ENCODE peak calls at places on chromosomes 1 and 21, in eight cellular contexts. M, F, O, S, Y, Q, C and H are unnamed samples.

GRCh38 chr1:180881806-180882509 is 30.7 kb upstream of the KIAA1614 start:
- DNase-seq in M (no peak), F (no peak), O (no peak), S (no peak), Y (no peak), Q (no peak), C (no peak), H (no peak)

GRCh38 chr1:156926175-156926574 is 5.7 kb downstream of the LRRC71 start:
- DNase-seq in M (no peak), F (no peak), O (no peak), S (peak; percentile 31), Y (no peak), Q (no peak), C (no peak), H (no peak)

GRCh38 chr1:118563969-118564951 is 379.2 kb upstream of the SPAG17 start:
- DNase-seq in M (no peak), F (no peak), O (no peak), S (peak; percentile 22), Y (no peak), Q (peak; percentile 45), C (no peak), H (no peak)

GRCh38 chr1:227945891-227946623 is 1.7 kb downstream of the WNT9A start:
- DNase-seq in M (peak; percentile 61), F (peak; percentile 82), O (peak; percentile 79), S (no peak), Y (peak; percentile 44), Q (no peak), C (peak; percentile 91), H (no peak)

GRCh38 chr1:4075436-4076225 is 175.6 kb upstream of the C1orf174 start:
- DNase-seq in M (no peak), F (no peak), O (no peak), S (no peak), Y (no peak), Q (no peak), C (peak; percentile 29), H (no peak)

GRCh38 chr1:19436716-19437476 is 48.4 kb downstream of the CAPZB start:
- DNase-seq in M (peak; percentile 74), F (peak; percentile 87), O (peak; percentile 79), S (peak; percentile 91), Y (peak; percentile 91), Q (no peak), C (peak; percentile 93), H (no peak)

GRCh38 chr1:18085387-18086074 is 22.1 kb upstream of the IGSF21 start:
- DNase-seq in M (no peak), F (no peak), O (no peak), S (no peak), Y (no peak), Q (no peak), C (no peak), H (no peak)

GRCh38 chr1:67270569-67270968 is 37.1 kb upstream of the IL12RB2 start:
- DNase-seq in M (no peak), F (no peak), O (no peak), S (no peak), Y (no peak), Q (no peak), C (no peak), H (no peak)

GRCh38 chr1:150560576-150560975 is 11.4 kb downstream of the ADAMTSL4 start:
- DNase-seq in M (no peak), F (no peak), O (no peak), S (no peak), Y (no peak), Q (no peak), C (peak; percentile 69), H (no peak)

GRCh38 chr1:98940680-98941079 is 64.0 kb downstream of the PLPPR5 start:
- DNase-seq in M (no peak), F (no peak), O (no peak), S (no peak), Y (no peak), Q (no peak), C (no peak), H (no peak)

GRCh38 chr1:15353839-15354579 is 55.7 kb upstream of the EFHD2 start:
- DNase-seq in M (no peak), F (no peak), O (no peak), S (no peak), Y (no peak), Q (no peak), C (no peak), H (no peak)

GRCh38 chr1:211652371-211652770 is 23.1 kb downstream of the NEK2 start:
- DNase-seq in M (no peak), F (no peak), O (no peak), S (no peak), Y (no peak), Q (no peak), C (no peak), H (no peak)
- H3K4me1 ChIP-seq in M (no peaks in the 10 kb centered on the region), F (no peaks in the 10 kb centered on the region), O (no peaks in the 10 kb centered on the region), S (no peaks in the 10 kb centered on the region), Y (no peaks in the 10 kb centered on the region), Q (no peaks in the 10 kb centered on the region), C (peaks cover 4% of the 10 kb centered on the region), H (peaks cover 7% of the 10 kb centered on the region)

DNA sequence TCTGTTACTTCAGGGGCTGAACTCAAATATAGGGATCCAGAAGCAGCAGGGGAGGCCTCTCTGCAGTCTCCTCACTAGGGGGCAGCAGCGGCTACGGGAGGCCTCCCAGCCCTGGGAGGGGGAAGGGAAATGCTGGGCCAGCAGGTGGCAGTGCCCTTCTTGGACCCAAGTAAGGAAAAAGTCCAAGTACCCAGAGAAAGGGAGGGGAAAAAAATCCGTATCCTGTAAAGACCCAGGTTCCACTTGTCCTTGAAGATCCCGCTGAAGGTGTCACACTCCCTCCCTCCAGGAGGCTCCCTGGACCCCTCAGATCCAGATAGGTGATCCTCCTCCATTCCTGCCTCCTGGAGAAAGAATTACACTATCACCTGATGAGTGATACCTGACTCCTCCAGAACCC is 14.1 kb upstream of the NUAK2 start:
- DNase-seq in M (peak; percentile 68), F (peak; percentile 87), O (peak; percentile 86), S (peak; percentile 62), Y (peak; percentile 84), Q (peak; percentile 91), C (peak; percentile 76), H (no peak)
- TF ChIP-seq POLR2A in M (no peak), F (no peak), O (no peak), S (no peak), Y (no peak), Q (no peak), C (no peak), H (no peak)

GRCh38 chr1:14109276-14109635 is 409.3 kb downstream of the PRDM2 start:
- DNase-seq in M (no peak), F (no peak), O (no peak), S (no peak), Y (no peak), Q (no peak), C (no peak), H (no peak)
- H3K4me1 ChIP-seq in M (no peaks in the 10 kb centered on the region), F (no peaks in the 10 kb centered on the region), O (no peaks in the 10 kb centered on the region), S (no peaks in the 10 kb centered on the region), Y (no peaks in the 10 kb centered on the region), Q (no peaks in the 10 kb centered on the region), C (no peaks in the 10 kb centered on the region), H (peaks cover 8% of the 10 kb centered on the region)

DNA sequence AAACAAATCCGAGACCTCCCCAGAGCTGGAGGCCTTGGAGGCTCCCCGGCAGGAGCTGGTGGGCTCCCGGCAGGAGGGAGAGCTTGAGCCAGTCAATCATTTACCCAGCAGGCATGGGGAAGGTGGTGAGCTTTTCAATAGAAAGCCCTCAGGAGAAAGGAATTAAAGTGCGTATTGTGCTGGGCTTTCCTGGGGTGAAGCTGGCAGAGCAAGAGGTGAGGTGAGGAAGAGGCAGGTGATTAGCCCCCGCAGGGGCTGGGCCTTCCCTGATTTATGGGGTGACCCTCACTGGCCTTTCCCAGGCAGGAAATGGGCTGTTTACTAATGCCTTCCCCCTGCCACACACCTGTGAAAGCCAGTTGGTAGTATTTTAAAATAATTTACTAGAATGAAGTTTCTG is 25.8 kb downstream of the CLDN14 start:
- DNase-seq in M (no peak), F (no peak), O (no peak), S (no peak), Y (no peak), Q (no peak), C (no peak), H (no peak)
- TF ChIP-seq POLR2A in M (no peak), F (no peak), O (no peak), S (no peak), Y (no peak), Q (no peak), C (no peak), H (no peak)